ENCODE peak calls at places on chromosomes 16 and 17, in eight cellular contexts. W is BE2C, M is Panc1, J is IMR-90, C is AG10803, B is Peyer's patch, N is thoracic aorta, Y is heart right ventricle. L is an unnamed sample.

GRCh38 chr16:380837-381787 is 666 bp downstream of the PGAP6 start:
- DNase-seq in W (peak), M (no peak), J (peak), C (no peak), B (no peak), N (no peak), Y (peak), L (no peak)

GRCh38 chr17:37781451-37781850 is 36.6 kb upstream of the HNF1B start:
- DNase-seq in W (no peak), M (no peak), J (peak), C (no peak), B (no peak), N (no peak), Y (no peak), L (no peak)

GRCh38 chr16:69397821-69398521 is 12.2 kb upstream of the TERF2 start:
- DNase-seq in W (peak), M (no peak), J (peak), C (peak), B (no peak), N (no peak), Y (no peak), L (peak)

GRCh38 chr17:69961488-69962145 is 113.4 kb upstream of the KCNJ16 start:
- DNase-seq in W (no peak), M (no peak), J (peak), C (no peak), B (no peak), N (no peak), Y (no peak), L (no peak)

GRCh38 chr17:19935169-19935568 is 42.5 kb downstream of the AKAP10 start:
- DNase-seq in W (no peak), M (no peak), J (peak), C (no peak), B (no peak), N (no peak), Y (no peak), L (no peak)

GRCh38 chr17:50280068-50280467 is 5.8 kb downstream of the TMEM92 start:
- DNase-seq in W (no peak), M (no peak), J (no peak), C (no peak), B (peak), N (no peak), Y (no peak), L (no peak)

GRCh38 chr17:30565073-30565935 is 88.1 kb downstream of the GOSR1 start:
- DNase-seq in W (no peak), M (no peak), J (no peak), C (no peak), B (no peak), N (no peak), Y (no peak), L (peak)

GRCh38 chr16:20944861-20945390 is 44.4 kb downstream of the LYRM1 start:
- DNase-seq in W (peak), M (peak), J (peak), C (no peak), B (no peak), N (no peak), Y (no peak), L (peak)

GRCh38 chr16:2194166-2194834 is 2.1 kb downstream of the CASKIN1 start:
- DNase-seq in W (peak), M (no peak), J (peak), C (peak), B (no peak), N (no peak), Y (no peak), L (peak)

GRCh38 chr16:21608647-21609328 is 9.4 kb downstream of the METTL9 start:
- DNase-seq in W (no peak), M (no peak), J (no peak), C (peak), B (no peak), N (no peak), Y (no peak), L (peak)

GRCh38 chr16:70778901-70779309 is 22.1 kb downstream of the VAC14 start:
- DNase-seq in W (peak), M (no peak), J (peak), C (peak), B (peak), N (no peak), Y (peak), L (peak)

GRCh38 chr16:77840093-77840492 is 51.7 kb downstream of the VAT1L start:
- DNase-seq in W (no peak), M (no peak), J (no peak), C (no peak), B (no peak), N (no peak), Y (no peak), L (no peak)

GRCh38 chr16:26178298-26178697 is 486.5 kb downstream of the HS3ST4 start:
- DNase-seq in W (no peak), M (no peak), J (no peak), C (no peak), B (no peak), N (no peak), Y (no peak), L (no peak)

GRCh38 chr17:1808649-1809048 is 21.1 kb downstream of the SMYD4 start:
- DNase-seq in W (no peak), M (no peak), J (no peak), C (no peak), B (no peak), N (no peak), Y (no peak), L (no peak)

GRCh38 chr16:15617901-15618300 is 25.1 kb downstream of the MARF1 start:
- DNase-seq in W (no peak), M (no peak), J (no peak), C (no peak), B (no peak), N (no peak), Y (no peak), L (no peak)

GRCh38 chr17:1147664-1148063 is 32.1 kb downstream of the ABR start:
- DNase-seq in W (peak), M (peak), J (peak), C (peak), B (peak), N (no peak), Y (no peak), L (peak)

GRCh38 chr16:78396046-78396445 is 296.6 kb downstream of the WWOX start:
- DNase-seq in W (no peak), M (no peak), J (no peak), C (no peak), B (no peak), N (no peak), Y (no peak), L (no peak)

GRCh38 chr16:60064026-60064425 is 1329.9 kb upstream of the GOT2 start:
- DNase-seq in W (no peak), M (no peak), J (no peak), C (peak), B (no peak), N (no peak), Y (no peak), L (no peak)

GRCh38 chr17:32388613-32389459 is 38.9 kb downstream of the ZNF207 start:
- DNase-seq in W (no peak), M (no peak), J (no peak), C (no peak), B (no peak), N (no peak), Y (no peak), L (peak)

GRCh38 chr17:27456681-27457404 is 595 bp downstream of the KSR1 start:
- DNase-seq in W (peak), M (no peak), J (no peak), C (no peak), B (peak), N (no peak), Y (peak), L (no peak)

GRCh38 chr17:31598921-31599571 is 207.6 kb downstream of the RAB11FIP4 start:
- DNase-seq in W (no peak), M (no peak), J (no peak), C (no peak), B (no peak), N (no peak), Y (no peak), L (no peak)

GRCh38 chr16:85902366-85903155 is 3.6 kb downstream of the IRF8 start:
- DNase-seq in W (no peak), M (no peak), J (no peak), C (no peak), B (peak), N (no peak), Y (no peak), L (peak)

GRCh38 chr17:78706271-78706915 is 75.7 kb downstream of the CYTH1 start:
- DNase-seq in W (no peak), M (no peak), J (peak), C (no peak), B (peak), N (no peak), Y (no peak), L (no peak)

GRCh38 chr17:596287-596686 is 118.4 kb downstream of the VPS53 start:
- DNase-seq in W (no peak), M (no peak), J (peak), C (no peak), B (peak), N (no peak), Y (no peak), L (no peak)

GRCh38 chr16:89956511-89957213 is 8.1 kb downstream of the DEF8 start:
- DNase-seq in W (no peak), M (no peak), J (no peak), C (no peak), B (no peak), N (no peak), Y (no peak), L (no peak)

GRCh38 chr16:75462804-75463203 is 1.7 kb downstream of the TMEM170A start:
- DNase-seq in W (no peak), M (no peak), J (no peak), C (no peak), B (no peak), N (no peak), Y (no peak), L (no peak)

GRCh38 chr16:66824006-66824405 is 6.8 kb downstream of the NAE1 start:
- DNase-seq in W (no peak), M (no peak), J (peak), C (no peak), B (no peak), N (no peak), Y (no peak), L (no peak)

GRCh38 chr16:81936209-81936608 is 75.1 kb downstream of the SDR42E1 start:
- DNase-seq in W (no peak), M (no peak), J (no peak), C (no peak), B (no peak), N (no peak), Y (no peak), L (no peak)

GRCh38 chr16:28567292-28567691 is 13.6 kb downstream of the SGF29 start:
- DNase-seq in W (no peak), M (no peak), J (no peak), C (no peak), B (no peak), N (no peak), Y (no peak), L (no peak)

GRCh38 chr17:41689497-41690299 is 1.0 kb downstream of the EIF1 start:
- DNase-seq in W (peak), M (no peak), J (peak), C (peak), B (peak), N (no peak), Y (no peak), L (peak)

GRCh38 chr17:79944821-79945391 is 90.8 kb downstream of the TBC1D16 start:
- DNase-seq in W (peak), M (no peak), J (no peak), C (no peak), B (peak), N (no peak), Y (no peak), L (no peak)

GRCh38 chr17:39687546-39688474 is at the start of gene PGAP3:
- DNase-seq in W (peak), M (peak), J (peak), C (peak), B (peak), N (peak), Y (peak), L (peak)
- TF ChIP-seq CTCF in W (no peak), M (no peak), J (peak), C (no peak), B (no peak), N (no peak), Y (no peak), L (no peak)

GRCh38 chr17:68576811-68577551 is 24.2 kb downstream of the FAM20A start:
- DNase-seq in W (no peak), M (no peak), J (peak), C (peak), B (no peak), N (no peak), Y (peak), L (peak)
- H3K4me3 ChIP-seq in W (no peak), M (no peak), J (no peak), C (no peak), B (no peak), N (no peak), Y (no peak), L (no peak)

GRCh38 chr17:39077874-39078273 is 73.6 kb downstream of the PLXDC1 start:
- DNase-seq in W (no peak), M (no peak), J (no peak), C (no peak), B (no peak), N (no peak), Y (no peak), L (no peak)
- TF ChIP-seq CTCF in W (peak), M (no peak), J (peak), C (no peak), B (no peak), N (no peak), Y (no peak), L (peak)

GRCh38 chr16:58222532-58223316 is 24.8 kb upstream of the CSNK2A2 start:
- DNase-seq in W (no peak), M (no peak), J (peak), C (peak), B (no peak), N (no peak), Y (no peak), L (peak)
- H3K4me3 ChIP-seq in W (no peak), M (no peak), J (no peak), C (no peak), B (no peak), N (no peak), Y (no peak), L (no peak)

DNA sequence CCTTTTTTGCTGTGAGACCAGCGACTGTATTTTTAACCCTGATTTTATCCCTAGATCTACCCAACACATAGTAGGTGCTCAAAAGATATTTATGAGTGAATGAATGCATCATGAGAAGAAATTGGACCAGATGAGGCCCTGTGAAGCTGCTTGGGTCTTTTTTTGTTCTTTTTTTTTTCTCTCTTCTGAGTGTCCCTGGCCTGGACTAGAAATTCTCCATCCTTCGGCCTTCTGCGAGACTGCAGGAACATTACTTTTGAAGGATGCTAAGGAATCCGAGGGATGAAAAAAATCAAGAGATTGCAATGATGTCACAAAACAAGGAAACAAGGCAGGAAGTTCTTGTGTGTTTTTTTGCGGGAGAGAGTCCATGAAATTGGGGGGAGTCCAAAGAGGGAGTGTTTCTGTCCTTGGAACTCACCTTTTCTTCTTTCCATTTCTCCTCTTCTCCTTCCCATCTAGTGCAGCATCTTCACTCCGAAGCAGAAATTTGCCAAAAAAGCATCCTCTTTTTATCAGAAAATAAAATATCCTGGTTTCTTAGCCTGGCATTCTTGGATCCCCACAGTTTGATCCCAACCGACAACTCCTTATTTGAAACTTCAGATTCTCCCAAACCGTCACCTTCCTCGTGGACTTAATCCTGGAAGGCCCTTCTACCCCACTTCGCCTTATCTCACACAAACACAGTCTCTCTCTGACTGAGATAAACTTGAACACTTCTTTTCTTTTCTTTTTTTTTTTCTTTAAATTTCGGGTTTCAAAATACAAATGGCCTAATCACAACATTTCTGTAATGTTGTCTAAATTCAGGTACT is 724 bp upstream of the RUSF1 start:
- DNase-seq in W (no peak), M (no peak), J (peak), C (peak), B (no peak), N (no peak), Y (no peak), L (peak)
- TF ChIP-seq CTCF in W (no peak), M (no peak), J (no peak), C (no peak), B (no peak), N (no peak), Y (no peak), L (no peak)

GRCh38 chr16:51133691-51134090 is 17.4 kb downstream of the SALL1 start:
- DNase-seq in W (no peak), M (no peak), J (no peak), C (no peak), B (no peak), N (no peak), Y (no peak), L (no peak)
- H3K4me3 ChIP-seq in W (no peak), M (peak), J (no peak), C (no peak), B (no peak), N (no peak), Y (peak), L (no peak)